ENCODE peak calls at places on chromosomes 2 and 18, in six cellular contexts. One of them, this sample, is unnamed.

GRCh38 chr18:70371908-70372307 is 83.1 kb downstream of the SOCS6 start:
- DNase-seq in stimulated activated CD8-positive, alpha-beta memory T cell treated with anti-CD3 and anti-CD28 coated beads, Interleukin-7, amount 100 ng/mL, for 1 hour: no peak
- DNase-seq in DND-41: no peak
- DNase-seq in M059J: no peak
- DNase-seq in heart left ventricle: no peak
- DNase-seq in mucosa of gallbladder: no peak
- DNase-seq in this sample: no peak

GRCh38 chr2:693606-694005 is 16.4 kb upstream of the TMEM18 start:
- DNase-seq in stimulated activated CD8-positive, alpha-beta memory T cell treated with anti-CD3 and anti-CD28 coated beads, Interleukin-7, amount 100 ng/mL, for 1 hour: no peak
- DNase-seq in DND-41: no peak
- DNase-seq in M059J: peak
- DNase-seq in heart left ventricle: no peak
- DNase-seq in mucosa of gallbladder: no peak
- DNase-seq in this sample: no peak

GRCh38 chr18:55869965-55870585 is 282.1 kb upstream of the TCF4 start:
- DNase-seq in stimulated activated CD8-positive, alpha-beta memory T cell treated with anti-CD3 and anti-CD28 coated beads, Interleukin-7, amount 100 ng/mL, for 1 hour: no peak
- DNase-seq in DND-41: no peak
- DNase-seq in M059J: no peak
- DNase-seq in heart left ventricle: peak
- DNase-seq in mucosa of gallbladder: no peak
- DNase-seq in this sample: no peak

GRCh38 chr2:74146929-74147728 is 583 bp downstream of the BOLA3 start:
- DNase-seq in stimulated activated CD8-positive, alpha-beta memory T cell treated with anti-CD3 and anti-CD28 coated beads, Interleukin-7, amount 100 ng/mL, for 1 hour: no peak
- DNase-seq in DND-41: no peak
- DNase-seq in M059J: peak
- DNase-seq in heart left ventricle: no peak
- DNase-seq in mucosa of gallbladder: no peak
- DNase-seq in this sample: no peak

GRCh38 chr2:169849710-169850109 is 22.5 kb downstream of the UBR3 start:
- DNase-seq in stimulated activated CD8-positive, alpha-beta memory T cell treated with anti-CD3 and anti-CD28 coated beads, Interleukin-7, amount 100 ng/mL, for 1 hour: no peak
- DNase-seq in DND-41: peak
- DNase-seq in M059J: no peak
- DNase-seq in heart left ventricle: no peak
- DNase-seq in mucosa of gallbladder: no peak
- DNase-seq in this sample: no peak

GRCh38 chr2:46268196-46268595 is 29.0 kb upstream of the EPAS1 start:
- DNase-seq in stimulated activated CD8-positive, alpha-beta memory T cell treated with anti-CD3 and anti-CD28 coated beads, Interleukin-7, amount 100 ng/mL, for 1 hour: no peak
- DNase-seq in DND-41: peak
- DNase-seq in M059J: no peak
- DNase-seq in heart left ventricle: no peak
- DNase-seq in mucosa of gallbladder: no peak
- DNase-seq in this sample: no peak

GRCh38 chr2:12547771-12548170 is 169.0 kb upstream of the TRIB2 start:
- DNase-seq in stimulated activated CD8-positive, alpha-beta memory T cell treated with anti-CD3 and anti-CD28 coated beads, Interleukin-7, amount 100 ng/mL, for 1 hour: no peak
- DNase-seq in DND-41: no peak
- DNase-seq in M059J: no peak
- DNase-seq in heart left ventricle: no peak
- DNase-seq in mucosa of gallbladder: no peak
- DNase-seq in this sample: no peak

GRCh38 chr2:113164234-113164929 is 9.4 kb upstream of the PSD4 start:
- DNase-seq in stimulated activated CD8-positive, alpha-beta memory T cell treated with anti-CD3 and anti-CD28 coated beads, Interleukin-7, amount 100 ng/mL, for 1 hour: no peak
- DNase-seq in DND-41: no peak
- DNase-seq in M059J: no peak
- DNase-seq in heart left ventricle: no peak
- DNase-seq in mucosa of gallbladder: no peak
- DNase-seq in this sample: no peak

GRCh38 chr18:31010601-31011000 is 31.9 kb downstream of the DSC3 start:
- DNase-seq in stimulated activated CD8-positive, alpha-beta memory T cell treated with anti-CD3 and anti-CD28 coated beads, Interleukin-7, amount 100 ng/mL, for 1 hour: no peak
- DNase-seq in DND-41: no peak
- DNase-seq in M059J: no peak
- DNase-seq in heart left ventricle: no peak
- DNase-seq in mucosa of gallbladder: no peak
- DNase-seq in this sample: no peak

GRCh38 chr2:140011287-140011686 is 1231.1 kb upstream of the NXPH2 start:
- DNase-seq in stimulated activated CD8-positive, alpha-beta memory T cell treated with anti-CD3 and anti-CD28 coated beads, Interleukin-7, amount 100 ng/mL, for 1 hour: no peak
- DNase-seq in DND-41: no peak
- DNase-seq in M059J: no peak
- DNase-seq in heart left ventricle: no peak
- DNase-seq in mucosa of gallbladder: no peak
- DNase-seq in this sample: no peak

GRCh38 chr2:126778561-126779285 is 120.0 kb upstream of the TEX51 start:
- DNase-seq in stimulated activated CD8-positive, alpha-beta memory T cell treated with anti-CD3 and anti-CD28 coated beads, Interleukin-7, amount 100 ng/mL, for 1 hour: no peak
- DNase-seq in DND-41: no peak
- DNase-seq in M059J: no peak
- DNase-seq in heart left ventricle: no peak
- DNase-seq in mucosa of gallbladder: no peak
- DNase-seq in this sample: no peak

GRCh38 chr2:102806250-102806837 is 44.5 kb downstream of the TMEM182 start:
- DNase-seq in stimulated activated CD8-positive, alpha-beta memory T cell treated with anti-CD3 and anti-CD28 coated beads, Interleukin-7, amount 100 ng/mL, for 1 hour: peak
- DNase-seq in DND-41: peak
- DNase-seq in M059J: peak
- DNase-seq in heart left ventricle: peak
- DNase-seq in mucosa of gallbladder: peak
- DNase-seq in this sample: peak

GRCh38 chr2:237327191-237327590 is 86.8 kb downstream of the COL6A3 start:
- DNase-seq in stimulated activated CD8-positive, alpha-beta memory T cell treated with anti-CD3 and anti-CD28 coated beads, Interleukin-7, amount 100 ng/mL, for 1 hour: no peak
- DNase-seq in DND-41: no peak
- DNase-seq in M059J: no peak
- DNase-seq in heart left ventricle: no peak
- DNase-seq in mucosa of gallbladder: no peak
- DNase-seq in this sample: no peak

GRCh38 chr2:173555833-173556232 is 201.2 kb downstream of the CDCA7 start:
- DNase-seq in stimulated activated CD8-positive, alpha-beta memory T cell treated with anti-CD3 and anti-CD28 coated beads, Interleukin-7, amount 100 ng/mL, for 1 hour: no peak
- DNase-seq in DND-41: no peak
- DNase-seq in M059J: no peak
- DNase-seq in heart left ventricle: no peak
- DNase-seq in mucosa of gallbladder: no peak
- DNase-seq in this sample: no peak

GRCh38 chr2:109129356-109129920 is 433 bp downstream of the SH3RF3 start:
- DNase-seq in stimulated activated CD8-positive, alpha-beta memory T cell treated with anti-CD3 and anti-CD28 coated beads, Interleukin-7, amount 100 ng/mL, for 1 hour: no peak
- DNase-seq in DND-41: no peak
- DNase-seq in M059J: peak
- DNase-seq in heart left ventricle: peak
- DNase-seq in mucosa of gallbladder: no peak
- DNase-seq in this sample: no peak

GRCh38 chr18:48238206-48238605 is 171.0 kb downstream of the ZBTB7C start:
- DNase-seq in stimulated activated CD8-positive, alpha-beta memory T cell treated with anti-CD3 and anti-CD28 coated beads, Interleukin-7, amount 100 ng/mL, for 1 hour: no peak
- DNase-seq in DND-41: no peak
- DNase-seq in M059J: peak
- DNase-seq in heart left ventricle: no peak
- DNase-seq in mucosa of gallbladder: no peak
- DNase-seq in this sample: no peak

GRCh38 chr2:196991061-196991460 is 64.6 kb upstream of the PGAP1 start:
- DNase-seq in stimulated activated CD8-positive, alpha-beta memory T cell treated with anti-CD3 and anti-CD28 coated beads, Interleukin-7, amount 100 ng/mL, for 1 hour: no peak
- DNase-seq in DND-41: no peak
- DNase-seq in M059J: peak
- DNase-seq in heart left ventricle: no peak
- DNase-seq in mucosa of gallbladder: no peak
- DNase-seq in this sample: no peak

GRCh38 chr2:145273840-145274239 is 753.9 kb upstream of the ZEB2 start:
- DNase-seq in stimulated activated CD8-positive, alpha-beta memory T cell treated with anti-CD3 and anti-CD28 coated beads, Interleukin-7, amount 100 ng/mL, for 1 hour: no peak
- DNase-seq in DND-41: no peak
- DNase-seq in M059J: peak
- DNase-seq in heart left ventricle: no peak
- DNase-seq in mucosa of gallbladder: no peak
- DNase-seq in this sample: no peak

GRCh38 chr2:238971318-238972145 is 123.6 kb downstream of the TWIST2 start:
- DNase-seq in stimulated activated CD8-positive, alpha-beta memory T cell treated with anti-CD3 and anti-CD28 coated beads, Interleukin-7, amount 100 ng/mL, for 1 hour: no peak
- DNase-seq in DND-41: no peak
- DNase-seq in M059J: no peak
- DNase-seq in heart left ventricle: no peak
- DNase-seq in mucosa of gallbladder: peak
- DNase-seq in this sample: no peak

GRCh38 chr18:7982216-7982615 is 415.1 kb downstream of the PTPRM start:
- DNase-seq in stimulated activated CD8-positive, alpha-beta memory T cell treated with anti-CD3 and anti-CD28 coated beads, Interleukin-7, amount 100 ng/mL, for 1 hour: no peak
- DNase-seq in DND-41: no peak
- DNase-seq in M059J: peak
- DNase-seq in heart left ventricle: no peak
- DNase-seq in mucosa of gallbladder: no peak
- DNase-seq in this sample: no peak

GRCh38 chr2:43051316-43051715 is 175.1 kb downstream of the ZFP36L2 start:
- DNase-seq in stimulated activated CD8-positive, alpha-beta memory T cell treated with anti-CD3 and anti-CD28 coated beads, Interleukin-7, amount 100 ng/mL, for 1 hour: no peak
- DNase-seq in DND-41: peak
- DNase-seq in M059J: peak
- DNase-seq in heart left ventricle: no peak
- DNase-seq in mucosa of gallbladder: peak
- DNase-seq in this sample: no peak

GRCh38 chr2:11241804-11242203 is 86.5 kb downstream of the SLC66A3 start:
- DNase-seq in stimulated activated CD8-positive, alpha-beta memory T cell treated with anti-CD3 and anti-CD28 coated beads, Interleukin-7, amount 100 ng/mL, for 1 hour: no peak
- DNase-seq in DND-41: no peak
- DNase-seq in M059J: no peak
- DNase-seq in heart left ventricle: no peak
- DNase-seq in mucosa of gallbladder: no peak
- DNase-seq in this sample: no peak

GRCh38 chr2:147588191-147588590 is 256.6 kb upstream of the ACVR2A start:
- DNase-seq in stimulated activated CD8-positive, alpha-beta memory T cell treated with anti-CD3 and anti-CD28 coated beads, Interleukin-7, amount 100 ng/mL, for 1 hour: no peak
- DNase-seq in DND-41: no peak
- DNase-seq in M059J: no peak
- DNase-seq in heart left ventricle: no peak
- DNase-seq in mucosa of gallbladder: no peak
- DNase-seq in this sample: no peak

GRCh38 chr2:110677080-110677479 is 783 bp downstream of the BUB1 start:
- DNase-seq in stimulated activated CD8-positive, alpha-beta memory T cell treated with anti-CD3 and anti-CD28 coated beads, Interleukin-7, amount 100 ng/mL, for 1 hour: no peak
- DNase-seq in DND-41: no peak
- DNase-seq in M059J: peak
- DNase-seq in heart left ventricle: no peak
- DNase-seq in mucosa of gallbladder: no peak
- DNase-seq in this sample: no peak

GRCh38 chr2:194054262-194054767 is 1602.7 kb upstream of the SLC39A10 start:
- DNase-seq in stimulated activated CD8-positive, alpha-beta memory T cell treated with anti-CD3 and anti-CD28 coated beads, Interleukin-7, amount 100 ng/mL, for 1 hour: no peak
- DNase-seq in DND-41: no peak
- DNase-seq in M059J: no peak
- DNase-seq in heart left ventricle: no peak
- DNase-seq in mucosa of gallbladder: no peak
- DNase-seq in this sample: no peak

GRCh38 chr18:65124633-65125032 is 626.2 kb upstream of the CDH7 start:
- DNase-seq in stimulated activated CD8-positive, alpha-beta memory T cell treated with anti-CD3 and anti-CD28 coated beads, Interleukin-7, amount 100 ng/mL, for 1 hour: no peak
- DNase-seq in DND-41: peak
- DNase-seq in M059J: peak
- DNase-seq in heart left ventricle: no peak
- DNase-seq in mucosa of gallbladder: no peak
- DNase-seq in this sample: no peak

GRCh38 chr2:192127434-192127833 is 67.3 kb downstream of the TMEFF2 start:
- DNase-seq in stimulated activated CD8-positive, alpha-beta memory T cell treated with anti-CD3 and anti-CD28 coated beads, Interleukin-7, amount 100 ng/mL, for 1 hour: no peak
- DNase-seq in DND-41: no peak
- DNase-seq in M059J: no peak
- DNase-seq in heart left ventricle: no peak
- DNase-seq in mucosa of gallbladder: no peak
- DNase-seq in this sample: no peak

GRCh38 chr18:79566841-79567370 is 112.7 kb upstream of the CTDP1 start:
- DNase-seq in stimulated activated CD8-positive, alpha-beta memory T cell treated with anti-CD3 and anti-CD28 coated beads, Interleukin-7, amount 100 ng/mL, for 1 hour: no peak
- DNase-seq in DND-41: no peak
- DNase-seq in M059J: no peak
- DNase-seq in heart left ventricle: peak
- DNase-seq in mucosa of gallbladder: no peak
- DNase-seq in this sample: no peak

GRCh38 chr2:30971291-30972025 is 164.2 kb upstream of the CAPN13 start:
- DNase-seq in stimulated activated CD8-positive, alpha-beta memory T cell treated with anti-CD3 and anti-CD28 coated beads, Interleukin-7, amount 100 ng/mL, for 1 hour: no peak
- DNase-seq in DND-41: no peak
- DNase-seq in M059J: peak
- DNase-seq in heart left ventricle: no peak
- DNase-seq in mucosa of gallbladder: no peak
- DNase-seq in this sample: no peak

GRCh38 chr2:41966431-41966893 is 81.4 kb upstream of the PKDCC start:
- DNase-seq in stimulated activated CD8-positive, alpha-beta memory T cell treated with anti-CD3 and anti-CD28 coated beads, Interleukin-7, amount 100 ng/mL, for 1 hour: no peak
- DNase-seq in DND-41: no peak
- DNase-seq in M059J: peak
- DNase-seq in heart left ventricle: peak
- DNase-seq in mucosa of gallbladder: peak
- DNase-seq in this sample: peak

GRCh38 chr2:15883684-15884083 is 56.7 kb upstream of the MYCN start:
- DNase-seq in stimulated activated CD8-positive, alpha-beta memory T cell treated with anti-CD3 and anti-CD28 coated beads, Interleukin-7, amount 100 ng/mL, for 1 hour: no peak
- DNase-seq in DND-41: no peak
- DNase-seq in M059J: no peak
- DNase-seq in heart left ventricle: no peak
- DNase-seq in mucosa of gallbladder: no peak
- DNase-seq in this sample: no peak

GRCh38 chr2:209425082-209426071 is 1.5 kb downstream of the MAP2 start:
- DNase-seq in stimulated activated CD8-positive, alpha-beta memory T cell treated with anti-CD3 and anti-CD28 coated beads, Interleukin-7, amount 100 ng/mL, for 1 hour: no peak
- DNase-seq in DND-41: no peak
- DNase-seq in M059J: peak
- DNase-seq in heart left ventricle: no peak
- DNase-seq in mucosa of gallbladder: peak
- DNase-seq in this sample: no peak

GRCh38 chr2:54979645-54980044 is 70.6 kb downstream of the RTN4 start:
- DNase-seq in stimulated activated CD8-positive, alpha-beta memory T cell treated with anti-CD3 and anti-CD28 coated beads, Interleukin-7, amount 100 ng/mL, for 1 hour: no peak
- DNase-seq in DND-41: no peak
- DNase-seq in M059J: no peak
- DNase-seq in heart left ventricle: no peak
- DNase-seq in mucosa of gallbladder: peak
- DNase-seq in this sample: no peak

GRCh38 chr2:224973112-224974016 is 68.9 kb downstream of the DOCK10 start:
- DNase-seq in stimulated activated CD8-positive, alpha-beta memory T cell treated with anti-CD3 and anti-CD28 coated beads, Interleukin-7, amount 100 ng/mL, for 1 hour: no peak
- DNase-seq in DND-41: no peak
- DNase-seq in M059J: peak
- DNase-seq in heart left ventricle: no peak
- DNase-seq in mucosa of gallbladder: no peak
- DNase-seq in this sample: no peak

GRCh38 chr2:26245810-26246209 is 1.1 kb downstream of the HADHB start:
- DNase-seq in stimulated activated CD8-positive, alpha-beta memory T cell treated with anti-CD3 and anti-CD28 coated beads, Interleukin-7, amount 100 ng/mL, for 1 hour: no peak
- DNase-seq in DND-41: no peak
- DNase-seq in M059J: peak
- DNase-seq in heart left ventricle: no peak
- DNase-seq in mucosa of gallbladder: no peak
- DNase-seq in this sample: no peak